ENCODE peak calls at places on chromosomes 16 and 17, in seven cellular contexts. One of them, this sample, is unnamed.

GRCh38 chr17:19392303-19392702 is 5.3 kb upstream of the MFAP4 start:
- DNase-seq in WTC11: no peak
- DNase-seq in ovary: no peak
- DNase-seq in cardiac fibroblast: no peak
- DNase-seq in fibroblast of mammary gland: no peak
- DNase-seq in astrocyte of the spinal cord: no peak
- DNase-seq in heart right ventricle: no peak
- DNase-seq in this sample: no peak

GRCh38 chr17:66975614-66976378 is 11.3 kb downstream of the CACNG4 start:
- DNase-seq in heart right ventricle: peak
- DNase-seq in ovary: no peak
- DNase-seq in fibroblast of mammary gland: no peak
- DNase-seq in cardiac fibroblast: no peak
- DNase-seq in WTC11: peak
- DNase-seq in astrocyte of the spinal cord: no peak
- DNase-seq in this sample: no peak

GRCh38 chr17:20955437-20956323 is 87.1 kb downstream of the USP22 start:
- DNase-seq in WTC11: no peak
- DNase-seq in fibroblast of mammary gland: peak
- DNase-seq in heart right ventricle: no peak
- DNase-seq in cardiac fibroblast: peak
- DNase-seq in astrocyte of the spinal cord: peak
- DNase-seq in ovary: no peak
- DNase-seq in this sample: no peak

GRCh38 chr17:50129946-50130777 is at the start of gene SAMD14:
- DNase-seq in cardiac fibroblast: no peak
- DNase-seq in fibroblast of mammary gland: no peak
- DNase-seq in heart right ventricle: peak
- DNase-seq in WTC11: no peak
- DNase-seq in ovary: no peak
- DNase-seq in astrocyte of the spinal cord: peak
- DNase-seq in this sample: no peak

GRCh38 chr17:21388066-21388465 is 11.9 kb downstream of the KCNJ12 start:
- DNase-seq in fibroblast of mammary gland: no peak
- DNase-seq in heart right ventricle: peak
- DNase-seq in ovary: no peak
- DNase-seq in WTC11: no peak
- DNase-seq in cardiac fibroblast: no peak
- DNase-seq in astrocyte of the spinal cord: no peak
- DNase-seq in this sample: no peak

GRCh38 chr17:67994827-67995567 is 1.3 kb downstream of the C17orf58 start:
- DNase-seq in cardiac fibroblast: peak
- DNase-seq in astrocyte of the spinal cord: peak
- DNase-seq in fibroblast of mammary gland: peak
- DNase-seq in ovary: no peak
- DNase-seq in heart right ventricle: no peak
- DNase-seq in WTC11: no peak
- DNase-seq in this sample: no peak

GRCh38 chr17:57940653-57941329 is 14.4 kb downstream of the CUEDC1 start:
- DNase-seq in ovary: no peak
- DNase-seq in fibroblast of mammary gland: peak
- DNase-seq in WTC11: no peak
- DNase-seq in heart right ventricle: no peak
- DNase-seq in astrocyte of the spinal cord: no peak
- DNase-seq in cardiac fibroblast: no peak
- DNase-seq in this sample: no peak

GRCh38 chr16:86117235-86117634 is 218.3 kb downstream of the IRF8 start:
- DNase-seq in astrocyte of the spinal cord: no peak
- DNase-seq in WTC11: no peak
- DNase-seq in cardiac fibroblast: no peak
- DNase-seq in fibroblast of mammary gland: no peak
- DNase-seq in heart right ventricle: no peak
- DNase-seq in ovary: no peak
- DNase-seq in this sample: no peak

GRCh38 chr16:4521971-4522623 is 16.5 kb downstream of the CDIP1 start:
- DNase-seq in astrocyte of the spinal cord: peak
- DNase-seq in ovary: peak
- DNase-seq in WTC11: peak
- DNase-seq in fibroblast of mammary gland: no peak
- DNase-seq in cardiac fibroblast: peak
- DNase-seq in heart right ventricle: peak
- DNase-seq in this sample: no peak

GRCh38 chr16:24834459-24835335 is 11.1 kb upstream of the SLC5A11 start:
- DNase-seq in astrocyte of the spinal cord: peak
- DNase-seq in WTC11: peak
- DNase-seq in fibroblast of mammary gland: peak
- DNase-seq in ovary: no peak
- DNase-seq in heart right ventricle: no peak
- DNase-seq in cardiac fibroblast: peak
- DNase-seq in this sample: no peak

GRCh38 chr16:66278604-66279262 is 87.8 kb upstream of the CDH5 start:
- DNase-seq in ovary: no peak
- DNase-seq in cardiac fibroblast: no peak
- DNase-seq in heart right ventricle: no peak
- DNase-seq in fibroblast of mammary gland: no peak
- DNase-seq in WTC11: no peak
- DNase-seq in astrocyte of the spinal cord: no peak
- DNase-seq in this sample: peak

GRCh38 chr17:11797803-11798202 is 199.5 kb downstream of the ZNF18 start:
- DNase-seq in WTC11: peak
- DNase-seq in cardiac fibroblast: no peak
- DNase-seq in astrocyte of the spinal cord: no peak
- DNase-seq in ovary: no peak
- DNase-seq in fibroblast of mammary gland: no peak
- DNase-seq in heart right ventricle: no peak
- DNase-seq in this sample: no peak
- TF ChIP-seq CTCF in WTC11: no peak
- TF ChIP-seq CTCF in cardiac fibroblast: peak
- TF ChIP-seq CTCF in astrocyte of the spinal cord: no peak
- TF ChIP-seq CTCF in ovary: no peak
- TF ChIP-seq CTCF in fibroblast of mammary gland: no peak
- TF ChIP-seq CTCF in heart right ventricle: no peak
- TF ChIP-seq CTCF in this sample: peak

GRCh38 chr16:79006762-79007161 is 593.8 kb downstream of the MAF start:
- DNase-seq in heart right ventricle: no peak
- DNase-seq in ovary: no peak
- DNase-seq in WTC11: no peak
- DNase-seq in cardiac fibroblast: no peak
- DNase-seq in fibroblast of mammary gland: no peak
- DNase-seq in astrocyte of the spinal cord: no peak
- DNase-seq in this sample: no peak

GRCh38 chr16:79008869-79009179 is 591.7 kb downstream of the MAF start:
- DNase-seq in fibroblast of mammary gland: no peak
- DNase-seq in cardiac fibroblast: no peak
- DNase-seq in astrocyte of the spinal cord: no peak
- DNase-seq in WTC11: no peak
- DNase-seq in heart right ventricle: no peak
- DNase-seq in ovary: no peak
- DNase-seq in this sample: no peak

GRCh38 chr16:79009911-79010310 is 590.6 kb downstream of the MAF start:
- DNase-seq in heart right ventricle: no peak
- DNase-seq in ovary: no peak
- DNase-seq in fibroblast of mammary gland: no peak
- DNase-seq in WTC11: no peak
- DNase-seq in cardiac fibroblast: no peak
- DNase-seq in astrocyte of the spinal cord: no peak
- DNase-seq in this sample: no peak

GRCh38 chr16:79007614-79008013 is 592.9 kb downstream of the MAF start:
- DNase-seq in cardiac fibroblast: no peak
- DNase-seq in WTC11: no peak
- DNase-seq in heart right ventricle: no peak
- DNase-seq in astrocyte of the spinal cord: no peak
- DNase-seq in ovary: no peak
- DNase-seq in fibroblast of mammary gland: no peak
- DNase-seq in this sample: no peak

DNA sequence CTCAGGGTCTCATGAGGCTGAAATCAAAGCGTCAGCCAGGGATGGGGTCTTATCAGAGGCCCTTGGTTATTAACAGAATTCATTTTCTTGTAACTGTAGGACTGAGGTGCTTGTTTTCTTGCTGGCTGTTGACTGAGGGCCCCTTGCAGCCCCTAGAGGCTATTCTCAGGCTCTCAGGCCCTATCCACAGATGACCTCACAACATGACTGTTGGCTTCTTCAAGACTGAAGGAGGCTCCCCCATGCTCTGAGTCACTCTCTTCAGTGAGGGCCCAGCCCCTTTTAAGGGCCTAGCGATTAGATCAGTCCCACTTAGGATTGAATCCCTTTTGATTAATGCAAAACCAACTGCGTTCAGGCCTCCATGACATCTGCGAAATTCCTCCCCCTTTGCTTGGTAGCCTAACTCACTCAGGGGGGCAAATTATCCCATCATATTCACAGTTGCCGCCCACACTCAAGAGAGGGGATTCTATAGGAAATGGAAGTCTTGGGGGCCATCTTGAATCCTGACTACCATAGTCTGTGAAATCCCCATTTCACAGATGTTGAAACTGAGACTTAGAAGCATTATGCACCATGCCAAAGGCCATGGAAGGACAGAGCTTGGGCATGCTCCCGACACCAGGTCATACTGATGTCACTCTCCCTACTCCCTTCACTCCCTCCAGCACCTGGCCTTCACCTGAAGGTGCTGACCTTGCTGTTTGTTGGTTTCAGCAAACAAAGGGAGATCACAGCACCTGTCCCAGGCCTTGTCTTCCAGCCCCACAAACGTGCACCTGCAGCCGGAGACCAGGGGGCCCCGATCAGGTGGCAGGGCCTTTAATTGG is 592.3 kb downstream of the MAF start:
- DNase-seq in fibroblast of mammary gland: no peak
- DNase-seq in ovary: no peak
- DNase-seq in astrocyte of the spinal cord: no peak
- DNase-seq in WTC11: no peak
- DNase-seq in heart right ventricle: no peak
- DNase-seq in cardiac fibroblast: no peak
- DNase-seq in this sample: no peak
- TF ChIP-seq CTCF in fibroblast of mammary gland: no peak
- TF ChIP-seq CTCF in ovary: no peak
- TF ChIP-seq CTCF in astrocyte of the spinal cord: no peak
- TF ChIP-seq CTCF in WTC11: no peak
- TF ChIP-seq CTCF in heart right ventricle: no peak
- TF ChIP-seq CTCF in cardiac fibroblast: no peak
- TF ChIP-seq CTCF in this sample: no peak

GRCh38 chr16:57982345-57982744 is 11.4 kb upstream of the CNGB1 start:
- DNase-seq in cardiac fibroblast: no peak
- DNase-seq in WTC11: no peak
- DNase-seq in ovary: no peak
- DNase-seq in astrocyte of the spinal cord: no peak
- DNase-seq in fibroblast of mammary gland: no peak
- DNase-seq in heart right ventricle: no peak
- DNase-seq in this sample: no peak

GRCh38 chr16:57979006-57979585 is 8.2 kb upstream of the CNGB1 start:
- DNase-seq in astrocyte of the spinal cord: no peak
- DNase-seq in fibroblast of mammary gland: no peak
- DNase-seq in WTC11: no peak
- DNase-seq in cardiac fibroblast: no peak
- DNase-seq in heart right ventricle: no peak
- DNase-seq in ovary: no peak
- DNase-seq in this sample: no peak

GRCh38 chr16:57981636-57982035 is 10.7 kb upstream of the CNGB1 start:
- DNase-seq in astrocyte of the spinal cord: no peak
- DNase-seq in cardiac fibroblast: no peak
- DNase-seq in ovary: no peak
- DNase-seq in fibroblast of mammary gland: no peak
- DNase-seq in heart right ventricle: no peak
- DNase-seq in WTC11: no peak
- DNase-seq in this sample: no peak

GRCh38 chr16:57976331-57976796 is 5.4 kb upstream of the CNGB1 start:
- DNase-seq in cardiac fibroblast: peak
- DNase-seq in heart right ventricle: no peak
- DNase-seq in WTC11: no peak
- DNase-seq in ovary: no peak
- DNase-seq in astrocyte of the spinal cord: no peak
- DNase-seq in fibroblast of mammary gland: no peak
- DNase-seq in this sample: no peak

DNA sequence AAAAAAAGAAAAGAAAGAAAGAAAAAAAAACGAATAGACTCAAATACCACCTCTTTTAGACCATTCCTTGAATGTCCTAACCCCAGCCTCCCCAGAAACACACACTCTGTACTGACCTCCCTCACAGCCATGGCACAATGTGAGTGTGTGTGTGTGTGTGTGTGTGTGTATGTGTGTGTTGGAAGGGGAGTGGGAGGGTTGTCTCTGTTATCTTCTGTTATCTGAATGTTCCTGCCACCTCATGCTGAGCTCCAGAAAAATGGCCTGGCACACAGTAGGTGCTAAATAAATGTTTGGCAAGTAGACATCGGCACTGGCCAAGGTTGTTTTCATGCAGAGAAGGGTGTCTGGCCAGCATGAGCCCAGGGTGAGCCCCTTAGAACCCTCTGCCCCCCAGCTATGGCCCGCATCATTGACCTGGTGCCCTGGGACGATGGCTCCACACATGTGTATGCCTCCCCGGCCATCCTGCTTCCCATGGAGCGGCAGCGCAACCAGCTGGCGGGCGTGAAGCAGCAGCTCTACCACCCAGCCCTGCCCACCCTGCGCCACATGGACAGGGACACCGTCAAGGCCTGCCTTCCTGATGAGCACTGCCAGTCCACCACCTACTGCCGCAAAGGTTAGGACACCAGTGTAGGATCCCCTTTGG is 6.6 kb upstream of the CNGB1 start:
- DNase-seq in heart right ventricle: no peak
- DNase-seq in ovary: no peak
- DNase-seq in WTC11: peak
- DNase-seq in astrocyte of the spinal cord: no peak
- DNase-seq in fibroblast of mammary gland: no peak
- DNase-seq in cardiac fibroblast: no peak
- DNase-seq in this sample: no peak
- TF ChIP-seq CTCF in heart right ventricle: no peak
- TF ChIP-seq CTCF in ovary: no peak
- TF ChIP-seq CTCF in WTC11: no peak
- TF ChIP-seq CTCF in astrocyte of the spinal cord: no peak
- TF ChIP-seq CTCF in fibroblast of mammary gland: no peak
- TF ChIP-seq CTCF in cardiac fibroblast: no peak
- TF ChIP-seq CTCF in this sample: no peak

DNA sequence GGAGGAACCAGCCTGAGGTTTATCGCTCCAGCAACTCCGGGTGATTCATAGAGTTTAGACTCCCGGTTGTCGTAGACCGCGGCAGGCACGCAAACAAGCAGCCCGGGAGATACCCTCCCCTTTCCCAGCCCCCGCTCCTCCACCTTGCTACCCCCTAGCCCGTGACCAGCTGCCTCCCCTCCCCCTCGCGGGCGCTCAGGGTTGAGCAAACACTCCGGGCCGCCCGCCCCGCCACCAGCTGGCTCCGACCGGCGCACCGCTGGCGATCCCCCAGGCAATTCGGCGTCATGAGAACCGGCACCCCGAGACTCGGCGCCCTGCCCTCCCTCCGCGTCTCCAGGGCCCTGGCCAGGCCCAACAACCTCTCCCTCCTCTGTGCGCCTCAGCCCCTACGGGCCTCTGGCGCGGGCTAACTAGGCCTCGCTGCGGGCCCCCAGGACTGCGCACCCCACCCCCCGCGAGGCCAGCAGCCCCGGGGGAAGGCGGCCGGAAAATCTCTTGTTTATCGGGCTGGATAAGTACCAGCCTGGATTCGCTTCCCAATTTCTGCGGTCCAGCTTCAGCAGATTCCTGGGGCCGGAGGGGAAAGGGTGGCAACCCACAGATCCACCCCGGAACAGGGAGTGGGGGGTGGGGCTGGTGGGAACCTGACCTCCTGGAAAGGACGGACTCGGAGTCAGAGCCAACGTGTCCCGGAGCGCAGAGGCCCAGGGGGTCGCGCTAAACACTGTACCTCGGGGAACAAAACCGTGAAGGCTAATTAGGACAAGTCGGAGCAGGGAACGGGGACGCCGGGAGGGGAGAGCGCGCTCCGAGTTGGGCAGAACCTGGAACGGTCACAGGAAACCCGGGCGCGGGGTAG is 951 bp upstream of the GPRC5C start:
- DNase-seq in heart right ventricle: peak
- DNase-seq in astrocyte of the spinal cord: peak
- DNase-seq in fibroblast of mammary gland: peak
- DNase-seq in cardiac fibroblast: peak
- DNase-seq in ovary: peak
- DNase-seq in WTC11: peak
- DNase-seq in this sample: peak
- TF ChIP-seq CTCF in heart right ventricle: no peak
- TF ChIP-seq CTCF in astrocyte of the spinal cord: no peak
- TF ChIP-seq CTCF in fibroblast of mammary gland: no peak
- TF ChIP-seq CTCF in cardiac fibroblast: no peak
- TF ChIP-seq CTCF in ovary: peak
- TF ChIP-seq CTCF in WTC11: no peak
- TF ChIP-seq CTCF in this sample: no peak

This sample was measured in type B pancreatic cell.